ENCODE peak calls at places on chromosomes 2 and 18, in eight cellular contexts. One of them, this sample, is unnamed.

GRCh38 chr2:143968360-143968759 is 551.6 kb downstream of the ZEB2 start:
- DNase-seq in colonic mucosa: no peak
- DNase-seq in brain microvascular endothelial cell: no peak
- DNase-seq in heart left ventricle: no peak
- DNase-seq in kidney epithelial cell: no peak
- DNase-seq in esophagus squamous epithelium: no peak
- DNase-seq in HL-60: no peak
- DNase-seq in thyroid gland: no peak
- DNase-seq in this sample: no peak

GRCh38 chr2:150619607-150620330 is 132.3 kb upstream of the RND3 start:
- DNase-seq in brain microvascular endothelial cell: peak; percentile 59
- DNase-seq in HL-60: no peak
- DNase-seq in thyroid gland: peak; percentile 26
- DNase-seq in heart left ventricle: no peak
- DNase-seq in kidney epithelial cell: peak; percentile 62
- DNase-seq in esophagus squamous epithelium: no peak
- DNase-seq in colonic mucosa: no peak
- DNase-seq in this sample: peak; percentile 45

GRCh38 chr2:112541315-112542122 is 746 bp upstream of the POLR1B start:
- DNase-seq in heart left ventricle: peak; percentile 74
- DNase-seq in brain microvascular endothelial cell: peak; percentile 48
- DNase-seq in kidney epithelial cell: no peak
- DNase-seq in thyroid gland: peak; percentile 70
- DNase-seq in HL-60: peak; percentile 60
- DNase-seq in esophagus squamous epithelium: peak; percentile 46
- DNase-seq in colonic mucosa: no peak
- DNase-seq in this sample: peak; percentile 79

GRCh38 chr18:65938592-65939372 is 188.0 kb downstream of the CDH7 start:
- DNase-seq in esophagus squamous epithelium: no peak
- DNase-seq in colonic mucosa: peak; percentile 32
- DNase-seq in thyroid gland: peak; percentile 15
- DNase-seq in heart left ventricle: no peak
- DNase-seq in kidney epithelial cell: no peak
- DNase-seq in HL-60: peak; percentile 8
- DNase-seq in brain microvascular endothelial cell: peak; percentile 2
- DNase-seq in this sample: peak; percentile 40

GRCh38 chr2:1641498-1641897 is 102.8 kb downstream of the PXDN start:
- DNase-seq in brain microvascular endothelial cell: no peak
- DNase-seq in colonic mucosa: peak; percentile 44
- DNase-seq in esophagus squamous epithelium: no peak
- DNase-seq in HL-60: no peak
- DNase-seq in kidney epithelial cell: no peak
- DNase-seq in heart left ventricle: no peak
- DNase-seq in thyroid gland: peak; percentile 58
- DNase-seq in this sample: peak; percentile 33

GRCh38 chr18:31042391-31043181 is at the start of gene DSC3:
- DNase-seq in thyroid gland: peak; percentile 12
- DNase-seq in brain microvascular endothelial cell: no peak
- DNase-seq in HL-60: no peak
- DNase-seq in kidney epithelial cell: no peak
- DNase-seq in colonic mucosa: peak; percentile 38
- DNase-seq in heart left ventricle: no peak
- DNase-seq in esophagus squamous epithelium: no peak
- DNase-seq in this sample: peak; percentile 38

GRCh38 chr2:161814008-161814660 is 189.9 kb downstream of the SLC4A10 start:
- DNase-seq in heart left ventricle: no peak
- DNase-seq in colonic mucosa: no peak
- DNase-seq in thyroid gland: no peak
- DNase-seq in kidney epithelial cell: no peak
- DNase-seq in brain microvascular endothelial cell: no peak
- DNase-seq in HL-60: no peak
- DNase-seq in esophagus squamous epithelium: no peak
- DNase-seq in this sample: no peak

GRCh38 chr2:151339168-151339567 is 18.2 kb upstream of the TNFAIP6 start:
- DNase-seq in brain microvascular endothelial cell: no peak
- DNase-seq in heart left ventricle: no peak
- DNase-seq in colonic mucosa: no peak
- DNase-seq in esophagus squamous epithelium: no peak
- DNase-seq in HL-60: no peak
- DNase-seq in kidney epithelial cell: no peak
- DNase-seq in thyroid gland: no peak
- DNase-seq in this sample: no peak

GRCh38 chr18:39724652-39725051 is 2159.1 kb upstream of the CELF4 start:
- DNase-seq in HL-60: no peak
- DNase-seq in brain microvascular endothelial cell: no peak
- DNase-seq in kidney epithelial cell: no peak
- DNase-seq in heart left ventricle: no peak
- DNase-seq in colonic mucosa: no peak
- DNase-seq in esophagus squamous epithelium: no peak
- DNase-seq in thyroid gland: no peak
- DNase-seq in this sample: no peak

GRCh38 chr18:77376043-77376732 is 126.5 kb downstream of the GALR1 start:
- DNase-seq in thyroid gland: no peak
- DNase-seq in kidney epithelial cell: no peak
- DNase-seq in HL-60: no peak
- DNase-seq in heart left ventricle: no peak
- DNase-seq in colonic mucosa: no peak
- DNase-seq in brain microvascular endothelial cell: no peak
- DNase-seq in esophagus squamous epithelium: no peak
- DNase-seq in this sample: no peak

GRCh38 chr2:144256996-144257707 is 262.8 kb downstream of the ZEB2 start:
- DNase-seq in colonic mucosa: no peak
- DNase-seq in heart left ventricle: no peak
- DNase-seq in thyroid gland: no peak
- DNase-seq in esophagus squamous epithelium: no peak
- DNase-seq in HL-60: no peak
- DNase-seq in kidney epithelial cell: no peak
- DNase-seq in brain microvascular endothelial cell: no peak
- DNase-seq in this sample: no peak

GRCh38 chr2:34105015-34105767 is 506.1 kb upstream of the FAM98A start:
- DNase-seq in HL-60: no peak
- DNase-seq in esophagus squamous epithelium: no peak
- DNase-seq in heart left ventricle: no peak
- DNase-seq in brain microvascular endothelial cell: peak; percentile 65
- DNase-seq in thyroid gland: no peak
- DNase-seq in kidney epithelial cell: peak; percentile 78
- DNase-seq in colonic mucosa: no peak
- DNase-seq in this sample: no peak

GRCh38 chr2:222468338-222468737 is 44.0 kb downstream of the SGPP2 start:
- DNase-seq in brain microvascular endothelial cell: no peak
- DNase-seq in esophagus squamous epithelium: no peak
- DNase-seq in thyroid gland: peak; percentile 92
- DNase-seq in HL-60: no peak
- DNase-seq in kidney epithelial cell: no peak
- DNase-seq in colonic mucosa: no peak
- DNase-seq in heart left ventricle: peak; percentile 38
- DNase-seq in this sample: no peak

GRCh38 chr2:71941731-71942575 is 205.7 kb downstream of the CYP26B1 start:
- DNase-seq in colonic mucosa: no peak
- DNase-seq in brain microvascular endothelial cell: no peak
- DNase-seq in kidney epithelial cell: no peak
- DNase-seq in esophagus squamous epithelium: no peak
- DNase-seq in thyroid gland: no peak
- DNase-seq in heart left ventricle: peak; percentile 3
- DNase-seq in HL-60: no peak
- DNase-seq in this sample: no peak

GRCh38 chr18:62436636-62437519 is 85.9 kb upstream of the ZCCHC2 start:
- DNase-seq in heart left ventricle: peak; percentile 76
- DNase-seq in HL-60: peak; percentile 68
- DNase-seq in colonic mucosa: peak; percentile 82
- DNase-seq in esophagus squamous epithelium: no peak
- DNase-seq in brain microvascular endothelial cell: peak; percentile 63
- DNase-seq in kidney epithelial cell: no peak
- DNase-seq in thyroid gland: peak; percentile 42
- DNase-seq in this sample: no peak

GRCh38 chr18:35022430-35023001 is 18.7 kb upstream of the MAPRE2 start:
- DNase-seq in heart left ventricle: no peak
- DNase-seq in esophagus squamous epithelium: no peak
- DNase-seq in kidney epithelial cell: no peak
- DNase-seq in HL-60: no peak
- DNase-seq in thyroid gland: no peak
- DNase-seq in colonic mucosa: no peak
- DNase-seq in brain microvascular endothelial cell: no peak
- DNase-seq in this sample: no peak

GRCh38 chr2:190653931-190654330 is 5.0 kb downstream of the NAB1 start:
- DNase-seq in brain microvascular endothelial cell: no peak
- DNase-seq in esophagus squamous epithelium: no peak
- DNase-seq in kidney epithelial cell: no peak
- DNase-seq in colonic mucosa: no peak
- DNase-seq in heart left ventricle: no peak
- DNase-seq in thyroid gland: no peak
- DNase-seq in HL-60: no peak
- DNase-seq in this sample: no peak

GRCh38 chr18:11387880-11388279 is 221.5 kb upstream of the SLC35G4 start:
- DNase-seq in heart left ventricle: peak; percentile 72
- DNase-seq in esophagus squamous epithelium: no peak
- DNase-seq in kidney epithelial cell: no peak
- DNase-seq in thyroid gland: peak; percentile 75
- DNase-seq in colonic mucosa: no peak
- DNase-seq in HL-60: peak; percentile 15
- DNase-seq in brain microvascular endothelial cell: peak; percentile 77
- DNase-seq in this sample: peak; percentile 61

DNA sequence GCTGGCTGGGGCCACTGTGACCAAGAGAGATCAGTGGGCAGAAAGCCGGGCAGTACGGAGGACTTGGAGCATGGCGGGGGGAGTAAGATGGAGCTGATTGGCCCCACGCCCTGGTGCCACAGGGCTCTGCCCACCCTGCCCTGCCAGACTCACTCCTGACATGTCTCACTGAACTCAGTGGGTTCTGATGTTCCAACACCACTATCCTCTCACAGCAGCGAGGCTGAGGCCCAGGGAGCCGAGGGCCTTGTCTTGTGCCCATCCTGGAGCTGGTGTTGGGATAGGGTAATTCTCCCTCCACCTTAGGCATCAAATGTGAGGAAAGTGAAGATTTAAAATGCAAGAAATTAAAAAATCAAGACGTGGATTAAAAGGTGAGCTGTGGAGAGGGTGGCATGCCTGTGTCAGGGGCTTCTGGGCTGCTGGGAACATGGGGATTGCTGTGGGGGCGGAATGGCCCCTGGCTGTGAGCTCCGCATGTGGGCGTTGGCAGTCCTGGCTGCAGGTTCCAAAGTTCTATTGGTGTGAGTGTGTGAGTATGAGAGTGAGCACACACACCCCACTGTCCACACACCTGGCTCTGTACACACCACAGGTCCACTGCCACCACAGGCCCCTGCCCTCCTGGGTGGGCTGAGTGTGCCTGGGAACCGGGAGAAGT is 283.5 kb upstream of the HS6ST1 start:
- DNase-seq in heart left ventricle: no peak
- DNase-seq in thyroid gland: no peak
- DNase-seq in brain microvascular endothelial cell: no peak
- DNase-seq in HL-60: no peak
- DNase-seq in colonic mucosa: no peak
- DNase-seq in kidney epithelial cell: no peak
- DNase-seq in esophagus squamous epithelium: no peak
- DNase-seq in this sample: no peak
- H3K27me3 ChIP-seq in heart left ventricle: no peaks in the 10 kb centered on the region
- H3K27me3 ChIP-seq in thyroid gland: no peaks in the 10 kb centered on the region
- H3K27me3 ChIP-seq in brain microvascular endothelial cell: no peaks in the 10 kb centered on the region
- H3K27me3 ChIP-seq in HL-60: no peaks in the 10 kb centered on the region
- H3K27me3 ChIP-seq in colonic mucosa: no peaks in the 10 kb centered on the region
- H3K27me3 ChIP-seq in kidney epithelial cell: no peaks in the 10 kb centered on the region
- H3K27me3 ChIP-seq in esophagus squamous epithelium: no peaks in the 10 kb centered on the region
- H3K27me3 ChIP-seq in this sample: no peaks in the 10 kb centered on the region

GRCh38 chr18:59718108-59719057 is 21.2 kb upstream of the CCBE1 start:
- DNase-seq in thyroid gland: no peak
- DNase-seq in brain microvascular endothelial cell: peak; percentile 84
- DNase-seq in colonic mucosa: no peak
- DNase-seq in esophagus squamous epithelium: no peak
- DNase-seq in kidney epithelial cell: peak; percentile 67
- DNase-seq in HL-60: no peak
- DNase-seq in heart left ventricle: no peak
- DNase-seq in this sample: no peak

GRCh38 chr18:59712311-59712710 is 15.1 kb upstream of the CCBE1 start:
- DNase-seq in thyroid gland: no peak
- DNase-seq in heart left ventricle: no peak
- DNase-seq in HL-60: no peak
- DNase-seq in brain microvascular endothelial cell: no peak
- DNase-seq in kidney epithelial cell: no peak
- DNase-seq in esophagus squamous epithelium: no peak
- DNase-seq in colonic mucosa: no peak
- DNase-seq in this sample: no peak

GRCh38 chr18:59717291-59717690 is 20.1 kb upstream of the CCBE1 start:
- DNase-seq in kidney epithelial cell: no peak
- DNase-seq in colonic mucosa: no peak
- DNase-seq in heart left ventricle: no peak
- DNase-seq in HL-60: no peak
- DNase-seq in brain microvascular endothelial cell: no peak
- DNase-seq in esophagus squamous epithelium: no peak
- DNase-seq in thyroid gland: no peak
- DNase-seq in this sample: no peak

GRCh38 chr18:59715445-59715844 is 18.2 kb upstream of the CCBE1 start:
- DNase-seq in heart left ventricle: no peak
- DNase-seq in HL-60: no peak
- DNase-seq in brain microvascular endothelial cell: peak; percentile 60
- DNase-seq in esophagus squamous epithelium: no peak
- DNase-seq in colonic mucosa: no peak
- DNase-seq in thyroid gland: no peak
- DNase-seq in kidney epithelial cell: no peak
- DNase-seq in this sample: no peak

GRCh38 chr18:59715966-59716369 is 18.7 kb upstream of the CCBE1 start:
- DNase-seq in heart left ventricle: no peak
- DNase-seq in esophagus squamous epithelium: no peak
- DNase-seq in colonic mucosa: no peak
- DNase-seq in HL-60: no peak
- DNase-seq in thyroid gland: no peak
- DNase-seq in brain microvascular endothelial cell: peak; percentile 92
- DNase-seq in kidney epithelial cell: peak; percentile 91
- DNase-seq in this sample: no peak
- TF ChIP-seq CTCF in heart left ventricle: no peak
- TF ChIP-seq CTCF in esophagus squamous epithelium: no peak
- TF ChIP-seq CTCF in colonic mucosa: no peak
- TF ChIP-seq CTCF in HL-60: no peak
- TF ChIP-seq CTCF in thyroid gland: no peak
- TF ChIP-seq CTCF in brain microvascular endothelial cell: peak; percentile 46
- TF ChIP-seq CTCF in kidney epithelial cell: peak; percentile 3
- TF ChIP-seq CTCF in this sample: no peak

GRCh38 chr2:220228310-220229006 is 601.0 kb downstream of the SLC4A3 start:
- DNase-seq in brain microvascular endothelial cell: peak; percentile 99
- DNase-seq in esophagus squamous epithelium: no peak
- DNase-seq in thyroid gland: no peak
- DNase-seq in HL-60: no peak
- DNase-seq in kidney epithelial cell: peak; percentile 95
- DNase-seq in heart left ventricle: no peak
- DNase-seq in colonic mucosa: no peak
- DNase-seq in this sample: no peak
- H3K4me3 ChIP-seq in brain microvascular endothelial cell: peak overlapping the region; percentile 16
- H3K4me3 ChIP-seq in esophagus squamous epithelium: no peak overlapping the region
- H3K4me3 ChIP-seq in thyroid gland: no peak overlapping the region
- H3K4me3 ChIP-seq in HL-60: no peak overlapping the region
- H3K4me3 ChIP-seq in kidney epithelial cell: no peak overlapping the region
- H3K4me3 ChIP-seq in heart left ventricle: no peak overlapping the region
- H3K4me3 ChIP-seq in colonic mucosa: no peak overlapping the region
- H3K4me3 ChIP-seq in this sample: no peak overlapping the region

GRCh38 chr2:67857836-67858235 is 205.0 kb downstream of the C1D start:
- DNase-seq in esophagus squamous epithelium: no peak
- DNase-seq in brain microvascular endothelial cell: no peak
- DNase-seq in kidney epithelial cell: no peak
- DNase-seq in HL-60: no peak
- DNase-seq in colonic mucosa: no peak
- DNase-seq in heart left ventricle: no peak
- DNase-seq in thyroid gland: no peak
- DNase-seq in this sample: no peak
- H3K27me3 ChIP-seq in esophagus squamous epithelium: no peaks in the 10 kb centered on the region
- H3K27me3 ChIP-seq in brain microvascular endothelial cell: no peaks in the 10 kb centered on the region
- H3K27me3 ChIP-seq in kidney epithelial cell: no peaks in the 10 kb centered on the region
- H3K27me3 ChIP-seq in HL-60: peaks cover 4% of the 10 kb centered on the region
- H3K27me3 ChIP-seq in colonic mucosa: no peaks in the 10 kb centered on the region
- H3K27me3 ChIP-seq in heart left ventricle: peaks cover 20% of the 10 kb centered on the region
- H3K27me3 ChIP-seq in thyroid gland: no peaks in the 10 kb centered on the region
- H3K27me3 ChIP-seq in this sample: no peaks in the 10 kb centered on the region

GRCh38 chr2:17470855-17471641 is 47.2 kb downstream of the RAD51AP2 start:
- DNase-seq in brain microvascular endothelial cell: peak; percentile 55
- DNase-seq in kidney epithelial cell: no peak
- DNase-seq in colonic mucosa: no peak
- DNase-seq in thyroid gland: no peak
- DNase-seq in heart left ventricle: no peak
- DNase-seq in HL-60: no peak
- DNase-seq in esophagus squamous epithelium: no peak
- DNase-seq in this sample: peak; percentile 20
- TF ChIP-seq CTCF in brain microvascular endothelial cell: peak; percentile 65
- TF ChIP-seq CTCF in kidney epithelial cell: peak; percentile 24
- TF ChIP-seq CTCF in colonic mucosa: peak; percentile 41
- TF ChIP-seq CTCF in thyroid gland: no peak
- TF ChIP-seq CTCF in heart left ventricle: no peak
- TF ChIP-seq CTCF in HL-60: no peak
- TF ChIP-seq CTCF in esophagus squamous epithelium: peak; percentile 56
- TF ChIP-seq CTCF in this sample: peak; percentile 33

This sample was measured in Caco-2.